ENCODE peak calls at places on chromosomes 7 and 10, in five cellular contexts. X, M, Z, O and L are unnamed samples.

GRCh38 chr7:1403844-1404404 is 55.3 kb downstream of the MICALL2 start:
- DNase-seq in X (no peak), M (no peak), Z (peak; percentile 20), O (peak; percentile 58), L (no peak)

GRCh38 chr7:158403013-158403821 is 184.4 kb downstream of the PTPRN2 start:
- DNase-seq in X (no peak), M (no peak), Z (no peak), O (no peak), L (no peak)

GRCh38 chr10:96118604-96119450 is 11.3 kb upstream of the ZNF518A start:
- DNase-seq in X (no peak), M (no peak), Z (no peak), O (no peak), L (no peak)

GRCh38 chr7:34061175-34061574 is 155.8 kb downstream of the BMPER start:
- DNase-seq in X (no peak), M (no peak), Z (peak; percentile 52), O (no peak), L (no peak)

GRCh38 chr10:124176309-124177179 is 83.1 kb upstream of the CHST15 start:
- DNase-seq in X (no peak), M (no peak), Z (no peak), O (no peak), L (no peak)

GRCh38 chr7:116583653-116584052 is 58.8 kb downstream of the CAV1 start:
- DNase-seq in X (no peak), M (no peak), Z (no peak), O (no peak), L (no peak)

GRCh38 chr7:727104-727805 is at the start of gene PRKAR1B:
- DNase-seq in X (no peak), M (peak; percentile 84), Z (peak; percentile 20), O (peak; percentile 69), L (no peak)

GRCh38 chr7:16299853-16300252 is 121.5 kb downstream of the CRPPA start:
- DNase-seq in X (no peak), M (no peak), Z (peak; percentile 29), O (no peak), L (no peak)

GRCh38 chr10:90969947-90970673 is 49.2 kb upstream of the ANKRD1 start:
- DNase-seq in X (no peak), M (no peak), Z (peak; percentile 50), O (no peak), L (no peak)

GRCh38 chr7:47573758-47574472 is 8.0 kb downstream of the TNS3 start:
- DNase-seq in X (no peak), M (no peak), Z (peak; percentile 77), O (peak; percentile 69), L (no peak)

GRCh38 chr7:5702876-5703571 is 78.4 kb downstream of the RNF216 start:
- DNase-seq in X (no peak), M (no peak), Z (peak; percentile 52), O (no peak), L (no peak)

GRCh38 chr10:69885379-69886156 is 83.9 kb downstream of the COL13A1 start:
- DNase-seq in X (no peak), M (no peak), Z (peak; percentile 48), O (no peak), L (no peak)

GRCh38 chr7:48299580-48300169 is 128.4 kb downstream of the ABCA13 start:
- DNase-seq in X (no peak), M (no peak), Z (peak; percentile 88), O (peak; percentile 74), L (peak; percentile 43)

GRCh38 chr7:139655305-139655704 is 122.5 kb downstream of the HIPK2 start:
- DNase-seq in X (no peak), M (no peak), Z (no peak), O (no peak), L (no peak)

GRCh38 chr10:44437837-44438752 is 53.2 kb upstream of the CXCL12 start:
- DNase-seq in X (peak; percentile 26), M (no peak), Z (no peak), O (no peak), L (no peak)

GRCh38 chr10:61860964-61861758 is 40.3 kb upstream of the ARID5B start:
- DNase-seq in X (no peak), M (no peak), Z (no peak), O (no peak), L (no peak)

GRCh38 chr7:67463983-67464382 is 467.4 kb downstream of the TYW1 start:
- DNase-seq in X (no peak), M (no peak), Z (no peak), O (no peak), L (no peak)

GRCh38 chr10:93294004-93294403 is 188.1 kb downstream of the MYOF start:
- DNase-seq in X (no peak), M (no peak), Z (peak; percentile 49), O (no peak), L (no peak)

GRCh38 chr10:24750695-24751094 is 27.0 kb upstream of the ARHGAP21 start:
- DNase-seq in X (no peak), M (no peak), Z (no peak), O (no peak), L (no peak)

GRCh38 chr7:109751241-109751640 is 1181.6 kb downstream of the DNAJB9 start:
- DNase-seq in X (no peak), M (no peak), Z (peak; percentile 48), O (no peak), L (no peak)

GRCh38 chr10:46542567-46543323 is 13.7 kb downstream of the GPRIN2 start:
- DNase-seq in X (no peak), M (peak; percentile 68), Z (no peak), O (no peak), L (no peak)

GRCh38 chr10:67976292-67977245 is 92.1 kb downstream of the SIRT1 start:
- DNase-seq in X (peak; percentile 69), M (no peak), Z (peak; percentile 21), O (peak; percentile 9), L (no peak)

GRCh38 chr7:149780636-149781419 is 7.4 kb upstream of the ZNF467 start:
- DNase-seq in X (no peak), M (no peak), Z (no peak), O (no peak), L (no peak)

GRCh38 chr7:67764312-67764711 is 767.7 kb downstream of the TYW1 start:
- DNase-seq in X (no peak), M (no peak), Z (no peak), O (peak; percentile 10), L (no peak)

GRCh38 chr10:42952931-42953683 is 123.8 kb upstream of the RET start:
- DNase-seq in X (no peak), M (peak; percentile 43), Z (no peak), O (no peak), L (no peak)

GRCh38 chr7:93133020-93133419 is 15.2 kb downstream of the SAMD9L start:
- DNase-seq in X (no peak), M (no peak), Z (no peak), O (no peak), L (no peak)

GRCh38 chr7:127897704-127898454 is 133.4 kb downstream of the LRRC4 start:
- DNase-seq in X (no peak), M (no peak), Z (peak; percentile 12), O (no peak), L (no peak)

GRCh38 chr10:29881336-29881751 is 178.0 kb downstream of the JCAD start:
- DNase-seq in X (no peak), M (no peak), Z (no peak), O (no peak), L (no peak)

GRCh38 chr10:111967547-111967946 is 216.0 kb downstream of the GPAM start:
- DNase-seq in X (no peak), M (no peak), Z (no peak), O (no peak), L (no peak)

GRCh38 chr7:27167170-27167505 is 1.8 kb upstream of the HOXA9 start:
- DNase-seq in X (no peak), M (peak; percentile 74), Z (peak; percentile 85), O (no peak), L (no peak)

GRCh38 chr7:95527776-95528250 is 42.1 kb downstream of the ASB4 start:
- DNase-seq in X (no peak), M (peak; percentile 76), Z (no peak), O (no peak), L (no peak)

GRCh38 chr10:18340496-18341051 is 200.3 kb downstream of the CACNB2 start:
- DNase-seq in X (peak; percentile 29), M (no peak), Z (no peak), O (no peak), L (no peak)

GRCh38 chr10:44435196-44435595 is 50.3 kb upstream of the CXCL12 start:
- DNase-seq in X (no peak), M (no peak), Z (no peak), O (no peak), L (no peak)

DNA sequence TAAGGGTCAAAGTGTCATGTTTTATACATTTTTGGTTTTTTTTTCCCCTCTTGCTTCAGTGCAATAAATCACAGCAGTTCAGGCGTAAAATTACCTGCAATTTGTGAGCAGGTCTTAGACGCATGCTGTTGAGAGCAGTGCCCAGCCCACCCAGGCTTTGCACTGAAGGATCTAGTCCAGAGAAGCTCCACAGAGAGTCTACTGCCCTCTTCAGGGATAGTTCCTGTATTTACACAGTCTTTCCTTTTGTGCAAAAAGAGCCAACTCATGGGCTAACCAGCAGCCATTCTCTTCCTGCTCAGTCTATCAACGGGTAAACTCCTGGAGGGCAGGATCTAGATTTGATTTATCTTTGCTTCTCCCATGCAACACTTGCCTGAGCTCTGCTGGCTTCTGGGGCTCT is 82.2 kb upstream of the NAMPT start:
- DNase-seq in X (no peak), M (peak; percentile 79), Z (peak; percentile 57), O (no peak), L (no peak)
- TF ChIP-seq CTCF in X (no peak), M (peak; percentile 55), Z (peak; percentile 66), O (peak; percentile 18), L (no peak)

DNA sequence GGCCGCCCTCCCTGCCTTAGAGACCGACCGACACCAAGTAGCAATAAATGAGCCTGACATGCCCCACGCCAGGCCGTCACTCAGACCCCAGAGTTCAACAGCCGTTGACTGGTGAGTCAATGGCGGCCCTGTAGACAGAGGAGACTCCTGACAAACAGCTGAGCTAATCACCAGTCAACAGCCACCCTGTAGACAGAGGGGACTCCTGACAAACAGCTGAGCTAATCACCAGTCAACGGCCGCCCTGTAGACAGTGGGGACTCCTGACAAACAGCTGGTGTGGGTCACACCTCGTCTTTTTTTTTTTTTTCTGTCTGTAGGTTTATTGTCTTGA is 16.9 kb upstream of the KNDC1 start:
- DNase-seq in X (no peak), M (no peak), Z (no peak), O (peak; percentile 60), L (no peak)
- TF ChIP-seq CTCF in X (no peak), M (no peak), Z (no peak), O (no peak), L (no peak)

GRCh38 chr7:151028948-151029501 is 775 bp downstream of the ABCB8 start:
- DNase-seq in X (no peak), M (no peak), Z (no peak), O (no peak), L (no peak)

GRCh38 chr7:151025924-151026671 is 1.8 kb upstream of the ATG9B start:
- DNase-seq in X (no peak), M (no peak), Z (peak; percentile 82), O (no peak), L (no peak)

GRCh38 chr7:151024435-151025056 is at the start of gene ATG9B:
- DNase-seq in X (no peak), M (no peak), Z (peak; percentile 71), O (peak; percentile 46), L (no peak)

GRCh38 chr7:151031011-151031410 is 2.8 kb downstream of the ABCB8 start:
- DNase-seq in X (no peak), M (no peak), Z (no peak), O (no peak), L (no peak)

GRCh38 chr7:151028131-151028947 is at the start of gene ABCB8:
- DNase-seq in X (peak; percentile 95), M (peak; percentile 98), Z (peak; percentile 99), O (peak; percentile 98), L (peak; percentile 97)
- TF ChIP-seq CTCF in X (peak; percentile 54), M (peak; percentile 65), Z (peak; percentile 60), O (peak; percentile 37), L (peak; percentile 55)

GRCh38 chr10:103367782-103368518 is at the start of gene TAF5:
- DNase-seq in X (peak; percentile 89), M (peak; percentile 97), Z (peak; percentile 90), O (peak; percentile 95), L (peak; percentile 85)
- TF ChIP-seq CTCF in X (no peak), M (peak; percentile 47), Z (no peak), O (no peak), L (no peak)